ENCODE peak calls at places on chromosomes 13 and 19, in ten cellular contexts. S is HTR-8/SVneo; H is activated CD4-positive, alpha-beta memory T cell treated with anti-CD3 and anti-CD28 coated beads, Interleukin-2, amount 10 ng/mL, durations not matched to agents 7 days and 5 days; U is SHP77 treated with DMSO at 0.1 percent for 48 hours; B is globus pallidus; G is hepatocyte; O is bronchial epithelial cell; E is hippocampal formation; K is fibroblast of gingiva; F is cardiac muscle cell. V is an unnamed sample.

GRCh38 chr13:113383089-113383488 is 19.2 kb upstream of the GRTP1 start:
- DNase-seq in S (no peak), H (no peak), U (no peak), B (no peak), G (no peak), O (no peak), E (no peak), K (no peak), F (no peak), V (no peak)

GRCh38 chr13:101838305-101838835 is 385.9 kb downstream of the ITGBL1 start:
- DNase-seq in S (no peak), H (no peak), U (no peak), B (no peak), G (no peak), O (no peak), E (no peak), K (peak), F (no peak), V (no peak)

GRCh38 chr19:41265376-41266153 is 1.4 kb downstream of the HNRNPUL1 start:
- DNase-seq in S (peak), H (peak), U (no peak), B (peak), G (peak), O (peak), E (no peak), K (peak), F (peak), V (peak)

GRCh38 chr13:28408235-28408848 is 86.6 kb downstream of the FLT1 start:
- DNase-seq in S (no peak), H (no peak), U (no peak), B (no peak), G (peak), O (no peak), E (no peak), K (no peak), F (peak), V (no peak)

GRCh38 chr19:14906711-14907110 is 20.8 kb upstream of the OR7A17 start:
- DNase-seq in S (no peak), H (no peak), U (no peak), B (no peak), G (no peak), O (no peak), E (no peak), K (no peak), F (no peak), V (no peak)

GRCh38 chr19:49421039-49421877 is 2.0 kb downstream of the PTH2 start:
- DNase-seq in S (no peak), H (peak), U (no peak), B (no peak), G (peak), O (peak), E (no peak), K (no peak), F (peak), V (peak)

GRCh38 chr13:24038846-24039330 is 121.6 kb upstream of the SPATA13 start:
- DNase-seq in S (no peak), H (no peak), U (no peak), B (peak), G (no peak), O (no peak), E (peak), K (peak), F (peak), V (peak)

GRCh38 chr19:4606921-4607678 is 32.2 kb upstream of the TNFAIP8L1 start:
- DNase-seq in S (no peak), H (no peak), U (peak), B (no peak), G (peak), O (no peak), E (no peak), K (peak), F (peak), V (peak)

GRCh38 chr19:18904334-18905057 is 8.5 kb upstream of the CERS1 start:
- DNase-seq in S (no peak), H (no peak), U (no peak), B (peak), G (no peak), O (no peak), E (peak), K (no peak), F (no peak), V (no peak)

GRCh38 chr13:20702530-20702929 is 969 bp upstream of the IL17D start:
- DNase-seq in S (no peak), H (no peak), U (no peak), B (peak), G (peak), O (peak), E (no peak), K (no peak), F (peak), V (no peak)

GRCh38 chr13:34458756-34459462 is 483.2 kb upstream of the NBEA start:
- DNase-seq in S (no peak), H (no peak), U (peak), B (no peak), G (no peak), O (no peak), E (no peak), K (peak), F (peak), V (no peak)

GRCh38 chr13:42395066-42395821 is 123.3 kb downstream of the AKAP11 start:
- DNase-seq in S (no peak), H (peak), U (no peak), B (no peak), G (no peak), O (no peak), E (no peak), K (no peak), F (no peak), V (no peak)

GRCh38 chr19:18798384-18799352 is 7.6 kb upstream of the COMP start:
- DNase-seq in S (no peak), H (no peak), U (no peak), B (no peak), G (peak), O (no peak), E (no peak), K (no peak), F (no peak), V (no peak)

GRCh38 chr13:76884571-76885202 is 1.5 kb downstream of the KCTD12 start:
- DNase-seq in S (peak), H (no peak), U (no peak), B (no peak), G (peak), O (peak), E (no peak), K (peak), F (peak), V (no peak)

GRCh38 chr19:32651729-32652140 is 23.2 kb downstream of the ANKRD27 start:
- DNase-seq in S (peak), H (no peak), U (no peak), B (peak), G (peak), O (no peak), E (peak), K (no peak), F (peak), V (peak)

GRCh38 chr13:30422056-30422914 is at the start of gene UBE2L5:
- DNase-seq in S (no peak), H (peak), U (no peak), B (peak), G (peak), O (peak), E (peak), K (peak), F (peak), V (peak)

V was measured in neural crest cell.